ENCODE peak calls at places on chromosomes 5 and 9, in eight cellular contexts. K, I, O, N, B, J, Z and V are unnamed samples.

GRCh38 chr9:136962701-136963248 is 10.7 kb downstream of the LCN12 start:
- DNase-seq in Z (no peak), N (no peak), O (no peak), K (no peak), I (no peak), B (no peak), J (no peak), V (no peak)

GRCh38 chr5:69217154-69217731 is 17.4 kb upstream of the CDK7 start:
- DNase-seq in K (no peak), J (no peak), I (peak), N (no peak), B (no peak), O (peak), Z (no peak), V (peak)

GRCh38 chr5:131538177-131538593 is 96.8 kb downstream of the RAPGEF6 start:
- DNase-seq in I (no peak), O (no peak), B (no peak), K (peak), N (peak), Z (peak), J (peak), V (no peak)

GRCh38 chr9:121266906-121267650 is 884 bp upstream of the GSN start:
- DNase-seq in J (no peak), I (no peak), K (no peak), O (no peak), B (no peak), Z (no peak), N (no peak), V (no peak)

GRCh38 chr9:79578891-79579290 is 7.1 kb downstream of the TLE4 start:
- DNase-seq in B (no peak), J (no peak), N (no peak), O (no peak), K (no peak), I (no peak), Z (no peak), V (no peak)

GRCh38 chr5:93596676-93597441 is 13.8 kb downstream of the NR2F1 start:
- DNase-seq in Z (peak), K (no peak), I (no peak), N (no peak), O (no peak), J (no peak), B (peak), V (no peak)

GRCh38 chr5:138468133-138468965 is 3.1 kb downstream of the EGR1 start:
- DNase-seq in J (no peak), Z (no peak), B (no peak), K (no peak), I (no peak), O (no peak), N (peak), V (no peak)

GRCh38 chr9:109110326-109111014 is 9.3 kb downstream of the TMEM245 start:
- DNase-seq in J (peak), K (peak), Z (peak), N (peak), O (no peak), I (no peak), B (no peak), V (no peak)

GRCh38 chr9:35741740-35742139 is 7.3 kb downstream of the GBA2 start:
- DNase-seq in O (no peak), K (no peak), Z (no peak), J (no peak), I (no peak), B (no peak), N (no peak), V (no peak)

GRCh38 chr5:72288923-72289322 is 31.1 kb downstream of the MRPS27 start:
- DNase-seq in O (no peak), B (no peak), J (no peak), I (no peak), N (no peak), Z (no peak), K (no peak), V (peak)

GRCh38 chr5:128228506-128228905 is 144.9 kb downstream of the SLC12A2 start:
- DNase-seq in J (peak), Z (peak), B (no peak), N (peak), K (no peak), I (no peak), O (no peak), V (no peak)

GRCh38 chr5:38551020-38552017 is 5.1 kb downstream of the LIFR start:
- DNase-seq in N (peak), K (peak), I (peak), O (peak), B (no peak), J (peak), Z (peak), V (peak)

GRCh38 chr9:72577212-72577753 is 55.9 kb downstream of the TMC1 start:
- DNase-seq in B (no peak), Z (peak), J (peak), K (peak), I (no peak), N (peak), O (no peak), V (peak)

GRCh38 chr5:127098246-127098645 is 24.9 kb upstream of the C5orf63 start:
- DNase-seq in I (no peak), J (no peak), B (no peak), Z (no peak), O (no peak), N (no peak), K (no peak), V (no peak)

GRCh38 chr9:120965344-120966004 is 38.9 kb upstream of the TRAF1 start:
- DNase-seq in K (no peak), O (no peak), I (peak), B (no peak), N (no peak), Z (no peak), J (no peak), V (peak)

GRCh38 chr5:121975294-121975693 is 13.5 kb downstream of the SRFBP1 start:
- DNase-seq in Z (no peak), B (no peak), O (no peak), K (no peak), N (no peak), I (no peak), J (no peak), V (no peak)

GRCh38 chr9:72443855-72444254 is 77.6 kb upstream of the TMC1 start:
- DNase-seq in J (no peak), N (peak), O (no peak), B (no peak), K (peak), I (no peak), Z (no peak), V (no peak)

GRCh38 chr5:95393279-95393678 is 2.1 kb downstream of the FAM81B start:
- DNase-seq in B (no peak), K (no peak), J (no peak), N (no peak), O (no peak), I (no peak), Z (no peak), V (no peak)

GRCh38 chr9:6833518-6834192 is 75.9 kb downstream of the KDM4C start:
- DNase-seq in K (peak), I (no peak), N (no peak), O (no peak), J (peak), Z (peak), B (no peak), V (no peak)

GRCh38 chr9:115198018-115198417 is 80.1 kb upstream of the TNC start:
- DNase-seq in Z (peak), K (peak), N (peak), J (peak), B (no peak), I (no peak), O (no peak), V (no peak)

GRCh38 chr5:40578501-40579451 is 100.9 kb upstream of the PTGER4 start:
- DNase-seq in Z (peak), J (peak), O (no peak), K (no peak), I (no peak), N (no peak), B (no peak), V (no peak)

GRCh38 chr5:63070001-63070400 is 491.4 kb downstream of the LRRC70 start:
- DNase-seq in Z (no peak), K (no peak), N (no peak), J (no peak), O (no peak), B (no peak), I (no peak), V (no peak)

GRCh38 chr9:10612649-10613398 is at the start of gene PTPRD:
- DNase-seq in B (peak), Z (peak), O (peak), J (no peak), K (peak), I (peak), N (peak), V (no peak)

GRCh38 chr9:77903666-77904248 is 127.9 kb downstream of the GNAQ start:
- DNase-seq in O (no peak), B (no peak), N (peak), I (no peak), J (no peak), K (no peak), Z (no peak), V (no peak)

GRCh38 chr5:74957029-74957781 is 91.0 kb upstream of the FAM169A start:
- DNase-seq in I (no peak), K (no peak), Z (no peak), B (no peak), N (no peak), O (no peak), J (no peak), V (no peak)